ENCODE peak calls at places on chromosomes 2 and 18, in ten cellular contexts. One of them, this sample, is unnamed.

GRCh38 chr2:97914691-97915213 is 81.0 kb downstream of the TMEM131 start:
- DNase-seq in heart left ventricle: no peak
- DNase-seq in GM12865: no peak
- DNase-seq in cardiac fibroblast: peak
- DNase-seq in breast epithelium: no peak
- DNase-seq in adrenal gland: no peak
- DNase-seq in brain microvascular endothelial cell: no peak
- DNase-seq in astrocyte: no peak
- DNase-seq in A549: no peak
- DNase-seq in AG04450: no peak
- DNase-seq in this sample: no peak

GRCh38 chr2:195646424-195646823 is 10.6 kb upstream of the SLC39A10 start:
- DNase-seq in cardiac fibroblast: no peak
- DNase-seq in A549: no peak
- DNase-seq in adrenal gland: no peak
- DNase-seq in AG04450: no peak
- DNase-seq in astrocyte: no peak
- DNase-seq in brain microvascular endothelial cell: no peak
- DNase-seq in GM12865: no peak
- DNase-seq in heart left ventricle: no peak
- DNase-seq in breast epithelium: no peak
- DNase-seq in this sample: no peak

GRCh38 chr2:213678437-213679218 is 394.4 kb downstream of the SPAG16 start:
- DNase-seq in brain microvascular endothelial cell: no peak
- DNase-seq in cardiac fibroblast: no peak
- DNase-seq in GM12865: peak
- DNase-seq in breast epithelium: no peak
- DNase-seq in astrocyte: no peak
- DNase-seq in heart left ventricle: no peak
- DNase-seq in adrenal gland: no peak
- DNase-seq in AG04450: no peak
- DNase-seq in A549: no peak
- DNase-seq in this sample: no peak

GRCh38 chr2:14861201-14861600 is 228.7 kb downstream of the LRATD1 start:
- DNase-seq in astrocyte: no peak
- DNase-seq in cardiac fibroblast: no peak
- DNase-seq in adrenal gland: no peak
- DNase-seq in heart left ventricle: no peak
- DNase-seq in brain microvascular endothelial cell: no peak
- DNase-seq in GM12865: peak
- DNase-seq in breast epithelium: no peak
- DNase-seq in AG04450: no peak
- DNase-seq in A549: no peak
- DNase-seq in this sample: no peak

GRCh38 chr2:17309741-17310339 is 208.4 kb downstream of the RAD51AP2 start:
- DNase-seq in breast epithelium: no peak
- DNase-seq in heart left ventricle: no peak
- DNase-seq in brain microvascular endothelial cell: peak
- DNase-seq in GM12865: peak
- DNase-seq in cardiac fibroblast: peak
- DNase-seq in astrocyte: peak
- DNase-seq in AG04450: no peak
- DNase-seq in adrenal gland: peak
- DNase-seq in A549: peak
- DNase-seq in this sample: peak

GRCh38 chr18:4017479-4017878 is 437.6 kb downstream of the DLGAP1 start:
- DNase-seq in GM12865: peak
- DNase-seq in cardiac fibroblast: peak
- DNase-seq in heart left ventricle: no peak
- DNase-seq in brain microvascular endothelial cell: no peak
- DNase-seq in breast epithelium: no peak
- DNase-seq in A549: peak
- DNase-seq in adrenal gland: no peak
- DNase-seq in AG04450: no peak
- DNase-seq in astrocyte: no peak
- DNase-seq in this sample: peak

GRCh38 chr2:132037527-132038178 is 124.1 kb downstream of the ANKRD30BL start:
- DNase-seq in adrenal gland: peak
- DNase-seq in AG04450: no peak
- DNase-seq in brain microvascular endothelial cell: no peak
- DNase-seq in breast epithelium: no peak
- DNase-seq in heart left ventricle: no peak
- DNase-seq in cardiac fibroblast: no peak
- DNase-seq in GM12865: no peak
- DNase-seq in A549: no peak
- DNase-seq in astrocyte: peak
- DNase-seq in this sample: no peak

GRCh38 chr2:124815386-124815785 is 790.3 kb downstream of the CNTNAP5 start:
- DNase-seq in A549: no peak
- DNase-seq in GM12865: no peak
- DNase-seq in AG04450: no peak
- DNase-seq in astrocyte: no peak
- DNase-seq in heart left ventricle: no peak
- DNase-seq in cardiac fibroblast: no peak
- DNase-seq in adrenal gland: no peak
- DNase-seq in brain microvascular endothelial cell: no peak
- DNase-seq in breast epithelium: no peak
- DNase-seq in this sample: no peak

GRCh38 chr2:149152597-149152996 is 114.1 kb downstream of the LYPD6B start:
- DNase-seq in adrenal gland: no peak
- DNase-seq in breast epithelium: no peak
- DNase-seq in GM12865: no peak
- DNase-seq in heart left ventricle: no peak
- DNase-seq in A549: no peak
- DNase-seq in brain microvascular endothelial cell: no peak
- DNase-seq in astrocyte: no peak
- DNase-seq in cardiac fibroblast: no peak
- DNase-seq in AG04450: no peak
- DNase-seq in this sample: no peak

GRCh38 chr18:41681138-41681881 is 273.7 kb upstream of the PIK3C3 start:
- DNase-seq in heart left ventricle: no peak
- DNase-seq in cardiac fibroblast: no peak
- DNase-seq in breast epithelium: no peak
- DNase-seq in GM12865: no peak
- DNase-seq in brain microvascular endothelial cell: no peak
- DNase-seq in astrocyte: peak
- DNase-seq in adrenal gland: no peak
- DNase-seq in AG04450: no peak
- DNase-seq in A549: no peak
- DNase-seq in this sample: no peak

GRCh38 chr2:182144039-182144779 is 158.6 kb downstream of the PPP1R1C start:
- DNase-seq in heart left ventricle: no peak
- DNase-seq in GM12865: no peak
- DNase-seq in astrocyte: peak
- DNase-seq in adrenal gland: no peak
- DNase-seq in AG04450: no peak
- DNase-seq in breast epithelium: no peak
- DNase-seq in brain microvascular endothelial cell: no peak
- DNase-seq in cardiac fibroblast: no peak
- DNase-seq in A549: no peak
- DNase-seq in this sample: no peak

GRCh38 chr2:238513346-238513745 is 86.6 kb downstream of the ASB1 start:
- DNase-seq in heart left ventricle: no peak
- DNase-seq in adrenal gland: peak
- DNase-seq in AG04450: no peak
- DNase-seq in GM12865: peak
- DNase-seq in brain microvascular endothelial cell: peak
- DNase-seq in cardiac fibroblast: peak
- DNase-seq in breast epithelium: no peak
- DNase-seq in astrocyte: no peak
- DNase-seq in A549: peak
- DNase-seq in this sample: peak

GRCh38 chr2:119178811-119179601 is 20.5 kb upstream of the C1QL2 start:
- DNase-seq in astrocyte: no peak
- DNase-seq in brain microvascular endothelial cell: no peak
- DNase-seq in AG04450: no peak
- DNase-seq in adrenal gland: no peak
- DNase-seq in breast epithelium: peak
- DNase-seq in GM12865: no peak
- DNase-seq in cardiac fibroblast: no peak
- DNase-seq in A549: no peak
- DNase-seq in heart left ventricle: no peak
- DNase-seq in this sample: no peak

GRCh38 chr2:227503433-227504406 is 31.8 kb downstream of the AGFG1 start:
- DNase-seq in A549: peak
- DNase-seq in adrenal gland: peak
- DNase-seq in heart left ventricle: no peak
- DNase-seq in brain microvascular endothelial cell: peak
- DNase-seq in AG04450: no peak
- DNase-seq in GM12865: no peak
- DNase-seq in breast epithelium: peak
- DNase-seq in cardiac fibroblast: peak
- DNase-seq in astrocyte: peak
- DNase-seq in this sample: no peak

GRCh38 chr2:227497158-227497557 is 25.2 kb downstream of the AGFG1 start:
- DNase-seq in astrocyte: no peak
- DNase-seq in breast epithelium: no peak
- DNase-seq in heart left ventricle: no peak
- DNase-seq in cardiac fibroblast: no peak
- DNase-seq in GM12865: no peak
- DNase-seq in brain microvascular endothelial cell: no peak
- DNase-seq in adrenal gland: no peak
- DNase-seq in AG04450: no peak
- DNase-seq in A549: no peak
- DNase-seq in this sample: no peak

GRCh38 chr2:227504700-227505099 is 32.7 kb downstream of the AGFG1 start:
- DNase-seq in GM12865: no peak
- DNase-seq in adrenal gland: no peak
- DNase-seq in breast epithelium: no peak
- DNase-seq in AG04450: no peak
- DNase-seq in cardiac fibroblast: no peak
- DNase-seq in astrocyte: no peak
- DNase-seq in A549: no peak
- DNase-seq in heart left ventricle: no peak
- DNase-seq in brain microvascular endothelial cell: no peak
- DNase-seq in this sample: no peak

GRCh38 chr2:227499971-227500630 is 28.1 kb downstream of the AGFG1 start:
- DNase-seq in A549: no peak
- DNase-seq in GM12865: no peak
- DNase-seq in cardiac fibroblast: no peak
- DNase-seq in breast epithelium: no peak
- DNase-seq in brain microvascular endothelial cell: no peak
- DNase-seq in adrenal gland: no peak
- DNase-seq in astrocyte: no peak
- DNase-seq in heart left ventricle: no peak
- DNase-seq in AG04450: no peak
- DNase-seq in this sample: no peak
- TF ChIP-seq CTCF in A549: no peak
- TF ChIP-seq CTCF in GM12865: no peak
- TF ChIP-seq CTCF in cardiac fibroblast: no peak
- TF ChIP-seq CTCF in breast epithelium: no peak
- TF ChIP-seq CTCF in brain microvascular endothelial cell: no peak
- TF ChIP-seq CTCF in adrenal gland: no peak
- TF ChIP-seq CTCF in astrocyte: no peak
- TF ChIP-seq CTCF in heart left ventricle: no peak
- TF ChIP-seq CTCF in AG04450: no peak
- TF ChIP-seq CTCF in this sample: no peak

GRCh38 chr2:157334335-157334734 is 8.7 kb upstream of the ERMN start:
- DNase-seq in astrocyte: no peak
- DNase-seq in cardiac fibroblast: no peak
- DNase-seq in heart left ventricle: no peak
- DNase-seq in GM12865: no peak
- DNase-seq in brain microvascular endothelial cell: no peak
- DNase-seq in breast epithelium: no peak
- DNase-seq in AG04450: no peak
- DNase-seq in adrenal gland: no peak
- DNase-seq in A549: no peak
- DNase-seq in this sample: no peak
- H3K4me3 ChIP-seq in astrocyte: no peak
- H3K4me3 ChIP-seq in cardiac fibroblast: no peak
- H3K4me3 ChIP-seq in heart left ventricle: no peak
- H3K4me3 ChIP-seq in GM12865: no peak
- H3K4me3 ChIP-seq in brain microvascular endothelial cell: no peak
- H3K4me3 ChIP-seq in breast epithelium: no peak
- H3K4me3 ChIP-seq in AG04450: no peak
- H3K4me3 ChIP-seq in adrenal gland: no peak
- H3K4me3 ChIP-seq in A549: no peak
- H3K4me3 ChIP-seq in this sample: no peak

DNA sequence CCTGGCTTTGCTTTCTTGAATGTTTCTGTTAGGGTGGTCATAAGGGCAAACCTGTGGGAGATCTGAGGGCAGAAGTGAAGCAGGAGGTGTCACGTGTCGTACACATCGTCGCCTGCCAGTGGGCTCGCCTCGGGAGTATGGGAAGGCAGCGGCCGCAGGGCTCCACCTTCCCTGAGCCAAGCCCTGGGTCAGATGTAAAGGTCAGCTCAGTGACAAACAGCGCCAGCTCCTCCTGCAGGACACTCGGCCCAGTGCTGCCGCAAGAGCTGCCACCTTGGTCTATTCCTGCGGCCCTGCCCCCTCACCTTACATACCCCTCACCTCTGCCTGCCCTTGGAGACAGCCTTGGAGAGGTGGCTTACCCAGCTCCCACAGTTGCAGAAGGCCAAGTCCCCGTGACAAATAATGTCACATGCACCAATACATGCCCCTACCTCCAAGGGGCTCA is 64.2 kb downstream of the PSMG2 start:
- DNase-seq in cardiac fibroblast: no peak
- DNase-seq in brain microvascular endothelial cell: no peak
- DNase-seq in breast epithelium: no peak
- DNase-seq in astrocyte: no peak
- DNase-seq in AG04450: no peak
- DNase-seq in A549: peak
- DNase-seq in GM12865: no peak
- DNase-seq in heart left ventricle: no peak
- DNase-seq in adrenal gland: peak
- DNase-seq in this sample: no peak
- TF ChIP-seq CTCF in cardiac fibroblast: no peak
- TF ChIP-seq CTCF in brain microvascular endothelial cell: peak
- TF ChIP-seq CTCF in breast epithelium: no peak
- TF ChIP-seq CTCF in astrocyte: no peak
- TF ChIP-seq CTCF in AG04450: no peak
- TF ChIP-seq CTCF in A549: no peak
- TF ChIP-seq CTCF in GM12865: no peak
- TF ChIP-seq CTCF in heart left ventricle: no peak
- TF ChIP-seq CTCF in adrenal gland: peak
- TF ChIP-seq CTCF in this sample: no peak

DNA sequence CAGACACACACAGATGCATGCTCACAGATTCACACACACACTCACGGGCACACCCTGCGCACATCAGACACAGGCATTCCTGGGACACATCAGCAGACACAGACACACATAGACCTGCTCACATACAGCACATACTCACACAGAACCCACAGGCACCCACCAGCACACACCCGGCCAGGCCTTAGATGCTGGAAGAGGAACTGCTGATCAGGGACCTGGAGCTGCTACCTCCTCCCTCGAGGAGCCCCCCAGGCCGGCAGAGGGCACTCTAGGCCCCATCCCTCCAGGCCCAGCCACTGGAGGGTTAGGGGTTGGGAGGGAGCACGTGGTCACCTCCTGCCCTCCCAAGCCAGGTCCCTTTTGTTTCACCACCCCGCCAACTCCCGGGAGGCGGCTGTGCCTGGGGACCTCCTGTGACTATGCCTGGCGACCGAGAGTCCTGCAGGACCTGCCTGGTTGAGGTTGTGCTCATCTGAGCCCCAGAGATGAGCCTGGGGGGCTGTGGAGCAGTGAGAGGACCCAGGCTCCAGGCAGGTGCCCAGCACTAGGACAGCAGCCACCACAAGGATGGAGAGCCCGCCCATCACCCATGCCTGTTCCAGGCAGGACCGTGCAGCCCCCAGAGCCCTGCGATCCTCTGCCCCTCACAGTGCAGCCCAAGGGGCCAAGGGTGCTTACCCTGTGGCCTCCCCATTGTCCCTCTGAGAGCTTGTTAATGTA is 21.0 kb upstream of the PTMA start:
- DNase-seq in cardiac fibroblast: peak
- DNase-seq in heart left ventricle: peak
- DNase-seq in adrenal gland: peak
- DNase-seq in A549: peak
- DNase-seq in brain microvascular endothelial cell: no peak
- DNase-seq in AG04450: no peak
- DNase-seq in breast epithelium: no peak
- DNase-seq in GM12865: peak
- DNase-seq in astrocyte: no peak
- DNase-seq in this sample: no peak
- H3K4me3 ChIP-seq in cardiac fibroblast: no peak
- H3K4me3 ChIP-seq in heart left ventricle: no peak
- H3K4me3 ChIP-seq in adrenal gland: no peak
- H3K4me3 ChIP-seq in A549: no peak
- H3K4me3 ChIP-seq in brain microvascular endothelial cell: no peak
- H3K4me3 ChIP-seq in AG04450: no peak
- H3K4me3 ChIP-seq in breast epithelium: no peak
- H3K4me3 ChIP-seq in GM12865: no peak
- H3K4me3 ChIP-seq in astrocyte: no peak
- H3K4me3 ChIP-seq in this sample: no peak

This sample was measured in HFF-Myc.